ENCODE peak calls at places on chromosome 6, in four cellular contexts. I, C, Z and V are unnamed samples.

GRCh38 chr6:10962673-10963072 is 75.8 kb downstream of the SYCP2L start:
- DNase-seq in I (no peak), C (no peak), Z (peak; percentile 23), V (no peak)

GRCh38 chr6:85405175-85405852 is 44.6 kb upstream of the NT5E start:
- DNase-seq in I (no peak), C (peak; percentile 98), Z (no peak), V (peak; percentile 41)

GRCh38 chr6:129370268-129370916 is 339.6 kb downstream of the ARHGAP18 start:
- DNase-seq in I (peak; percentile 43), C (peak; percentile 32), Z (peak; percentile 24), V (no peak)

GRCh38 chr6:11350294-11350693 is 117.8 kb upstream of the NEDD9 start:
- DNase-seq in I (no peak), C (peak; percentile 18), Z (no peak), V (no peak)

GRCh38 chr6:92979281-92979680 is 440.1 kb downstream of the EPHA7 start:
- DNase-seq in I (no peak), C (no peak), Z (no peak), V (no peak)

GRCh38 chr6:130421567-130421966 is 55.8 kb downstream of the TMEM200A start:
- DNase-seq in I (no peak), C (no peak), Z (no peak), V (no peak)

GRCh38 chr6:106199998-106200397 is 113.9 kb downstream of the PRDM1 start:
- DNase-seq in I (no peak), C (no peak), Z (no peak), V (no peak)

GRCh38 chr6:123333000-123333756 is 303.6 kb downstream of the TRDN start:
- DNase-seq in I (no peak), C (no peak), Z (no peak), V (no peak)

GRCh38 chr6:163828038-163828790 is 413.7 kb downstream of the QKI start:
- DNase-seq in I (no peak), C (no peak), Z (no peak), V (no peak)

GRCh38 chr6:20472748-20473147 is 61.5 kb upstream of the CDKAL1 start:
- DNase-seq in I (no peak), C (no peak), Z (no peak), V (no peak)

GRCh38 chr6:44627879-44628271 is 240.4 kb downstream of the CDC5L start:
- DNase-seq in I (no peak), C (no peak), Z (no peak), V (no peak)

DNA sequence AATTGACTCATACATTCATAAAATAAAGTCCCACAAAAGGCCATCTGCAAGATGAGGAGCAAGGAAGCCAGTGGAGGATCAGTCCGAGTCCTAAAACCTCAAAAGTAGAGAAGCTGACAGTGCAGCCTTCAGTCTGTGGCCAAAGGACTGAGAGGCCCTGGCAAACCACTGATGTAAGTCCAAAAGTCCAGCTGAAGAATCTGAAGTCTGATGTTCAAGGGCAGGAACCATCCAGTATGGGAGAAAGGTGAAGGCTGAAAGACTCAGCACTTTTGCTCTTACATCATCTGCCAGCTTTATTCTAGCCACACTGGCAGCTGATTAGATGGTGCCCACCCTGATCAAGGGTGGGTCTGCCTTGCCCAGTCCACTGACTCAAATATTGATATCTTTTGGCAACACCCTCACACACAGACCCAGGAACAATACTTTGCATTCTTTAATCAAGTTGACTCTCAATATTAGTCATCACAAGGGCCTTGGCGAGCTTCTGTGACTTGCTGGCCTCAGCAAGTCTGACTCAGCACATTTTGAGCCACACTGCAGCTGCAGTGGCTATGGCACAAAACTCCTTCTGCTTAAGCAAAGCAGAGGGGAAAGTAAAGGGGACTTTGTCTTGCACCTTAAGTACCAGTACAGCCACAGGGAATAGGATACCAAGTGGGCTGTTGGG is 1370.3 kb upstream of the CITED2 start:
- DNase-seq in I (peak; percentile 3), C (no peak), Z (no peak), V (no peak)
- TF ChIP-seq NFIC in I (no peak), C (no peak), Z (no peak), V (no peak)

GRCh38 chr6:169793408-169793807 is 42.0 kb downstream of the ERMARD start:
- DNase-seq in I (no peak), C (no peak), Z (no peak), V (no peak)
- TF ChIP-seq NFIC in I (no peak), C (no peak), Z (no peak), V (no peak)

GRCh38 chr6:134166529-134167221 is 114.3 kb upstream of the SLC2A12 start:
- DNase-seq in I (no peak), C (no peak), Z (no peak), V (no peak)
- TF ChIP-seq NFIC in I (no peak), C (no peak), Z (no peak), V (no peak)

DNA sequence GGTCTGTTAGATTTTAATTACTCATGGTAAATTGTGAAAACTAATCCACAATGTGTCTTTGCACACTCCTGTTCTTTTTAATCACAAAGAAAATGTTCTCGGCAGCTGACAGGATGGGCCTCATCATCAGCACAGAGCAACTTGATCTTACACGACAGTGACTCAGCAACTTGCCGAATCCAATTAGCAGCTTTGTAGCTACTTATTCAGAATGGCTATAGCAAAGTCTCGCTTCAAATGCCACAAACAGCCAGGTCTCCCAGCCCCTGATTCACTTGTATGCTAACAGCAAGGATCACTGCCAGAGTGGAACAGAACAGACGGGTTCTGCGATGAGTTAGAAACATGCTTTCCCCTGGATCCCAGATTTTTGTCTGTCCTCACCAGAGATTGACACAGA is 254.4 kb downstream of the NRN1 start:
- DNase-seq in I (peak; percentile 50), C (no peak), Z (no peak), V (no peak)
- TF ChIP-seq NFIC in I (no peak), C (no peak), Z (no peak), V (no peak)

GRCh38 chr6:3946779-3947178 is 97.6 kb downstream of the FAM50B start:
- DNase-seq in I (peak; percentile 23), C (no peak), Z (no peak), V (no peak)
- TF ChIP-seq NFIC in I (no peak), C (no peak), Z (no peak), V (no peak)

GRCh38 chr6:132130530-132131298 is 179.5 kb upstream of the CCN2 start:
- DNase-seq in I (no peak), C (no peak), Z (no peak), V (no peak)
- TF ChIP-seq NFIC in I (no peak), C (no peak), Z (no peak), V (no peak)